ENCODE peak calls at places on chromosomes 2 and 18, in four cellular contexts. S is neural progenitor cell, C is prostate gland, L is psoas muscle. M is an unnamed sample.
A peak's percentile ranks its signal among the peaks of the same experiment; 100 is the strongest.

GRCh38 chr2:28895189-28895893 is 874 bp downstream of the WDR43 start:
- DNase-seq in S (peak; percentile 17), C (peak; percentile 5), L (peak; percentile 71), M (peak; percentile 15)

GRCh38 chr2:197209274-197209673 is 101.3 kb downstream of the ANKRD44 start:
- DNase-seq in S (no peak), C (no peak), L (no peak), M (no peak)

GRCh38 chr2:212845941-212846340 is 305.5 kb downstream of the IKZF2 start:
- DNase-seq in S (no peak), C (no peak), L (no peak), M (no peak)

GRCh38 chr2:188949046-188949818 is 24.9 kb upstream of the COL3A1 start:
- DNase-seq in S (no peak), C (no peak), L (no peak), M (no peak)

GRCh38 chr2:235587202-235587601 is 93.4 kb downstream of the AGAP1 start:
- DNase-seq in S (no peak), C (no peak), L (no peak), M (no peak)

GRCh38 chr2:74415762-74416395 is 5.5 kb downstream of the C2orf81 start:
- DNase-seq in S (no peak), C (no peak), L (no peak), M (no peak)

GRCh38 chr18:23932385-23933067 is 82.0 kb upstream of the TTC39C start:
- DNase-seq in S (no peak), C (peak; percentile 48), L (no peak), M (no peak)

GRCh38 chr2:41498791-41499190 is 549.0 kb upstream of the PKDCC start:
- DNase-seq in S (no peak), C (no peak), L (no peak), M (no peak)

GRCh38 chr2:151771599-151772358 is 37.5 kb upstream of the NEB start:
- DNase-seq in S (no peak), C (no peak), L (peak; percentile 85), M (no peak)

GRCh38 chr18:74598350-74599001 is 806 bp downstream of the ZNF407 start:
- DNase-seq in S (peak; percentile 76), C (peak; percentile 15), L (peak; percentile 78), M (peak; percentile 71)

GRCh38 chr2:36373149-36373880 is 17.7 kb downstream of the CRIM1 start:
- DNase-seq in S (no peak), C (peak; percentile 60), L (no peak), M (no peak)

GRCh38 chr2:32342811-32343210 is 14.0 kb upstream of the BIRC6 start:
- DNase-seq in S (no peak), C (no peak), L (no peak), M (no peak)

GRCh38 chr2:185738679-185739472 is at the start of gene FSIP2:
- DNase-seq in S (peak; percentile 96), C (peak; percentile 16), L (peak; percentile 70), M (peak; percentile 9)

GRCh38 chr2:206457188-206457634 is 13.9 kb downstream of the ADAM23 start:
- DNase-seq in S (no peak), C (no peak), L (no peak), M (no peak)

GRCh38 chr2:40155728-40156127 is 296.2 kb downstream of the SLC8A1 start:
- DNase-seq in S (no peak), C (no peak), L (no peak), M (no peak)

GRCh38 chr18:52339891-52340371 is at the start of gene DCC:
- DNase-seq in S (peak; percentile 87), C (peak; percentile 19), L (no peak), M (no peak)

GRCh38 chr2:10584242-10584753 is 105.5 kb downstream of the NOL10 start:
- DNase-seq in S (no peak), C (no peak), L (no peak), M (no peak)

DNA sequence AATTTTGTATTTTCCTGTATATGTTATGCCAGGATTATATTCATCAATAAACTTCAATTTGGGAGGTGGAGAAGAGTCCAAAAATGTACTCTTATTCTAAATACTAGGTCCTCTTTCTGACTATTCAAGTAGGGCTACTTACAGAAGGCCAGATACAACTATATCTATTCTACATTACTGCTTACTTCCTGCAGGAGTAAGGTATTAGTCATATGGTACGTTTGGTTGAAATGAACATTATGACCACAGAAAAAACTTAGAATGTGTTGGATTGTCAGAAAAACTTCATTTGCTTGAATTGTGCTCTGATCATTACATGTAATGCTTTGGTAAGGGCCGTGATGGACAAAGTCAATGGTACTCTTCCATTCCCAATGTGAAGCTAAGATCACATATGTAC is 35.0 kb downstream of the STAT4 start:
- DNase-seq in S (no peak), C (no peak), L (no peak), M (no peak)
- H3K27ac ChIP-seq in S (no peak overlapping the region), C (no peak overlapping the region), L (no peak overlapping the region), M (no peak overlapping the region)

GRCh38 chr2:150234787-150235512 is 252.5 kb downstream of the RND3 start:
- DNase-seq in S (no peak), C (no peak), L (no peak), M (no peak)
- H3K4me3 ChIP-seq in S (no peak overlapping the region), C (no peak overlapping the region), L (no peak overlapping the region), M (no peak overlapping the region)

GRCh38 chr2:94875064-94875819 is 4.0 kb downstream of the TEKT4 start:
- DNase-seq in S (no peak), C (no peak), L (no peak), M (no peak)
- H3K9me3 ChIP-seq in S (no peaks in the 10 kb centered on the region), C (no peaks in the 10 kb centered on the region), L (no peaks in the 10 kb centered on the region), M (no peaks in the 10 kb centered on the region)

GRCh38 chr2:27363933-27364332 is 6.2 kb downstream of the EIF2B4 start:
- DNase-seq in S (no peak), C (no peak), L (no peak), M (no peak)

GRCh38 chr2:27362678-27363420 is 6.3 kb upstream of the GTF3C2 start:
- DNase-seq in S (no peak), C (no peak), L (no peak), M (no peak)
- H3K27ac ChIP-seq in S (no peak overlapping the region), C (no peak overlapping the region), L (no peak overlapping the region), M (no peak overlapping the region)

GRCh38 chr2:234450431-234451095 is 46.3 kb downstream of the ARL4C start:
- DNase-seq in S (no peak), C (no peak), L (no peak), M (peak; percentile 61)
- H3K4me3 ChIP-seq in S (no peak overlapping the region), C (no peak overlapping the region), L (no peak overlapping the region), M (peak overlapping the region; percentile 71)

GRCh38 chr2:46459694-46460093 is 19.7 kb upstream of the TMEM247 start:
- DNase-seq in S (no peak), C (no peak), L (no peak), M (no peak)
- H3K9me3 ChIP-seq in S (no peaks in the 10 kb centered on the region), C (no peaks in the 10 kb centered on the region), L (no peaks in the 10 kb centered on the region), M (no peaks in the 10 kb centered on the region)

GRCh38 chr2:12002215-12002614 is 255.8 kb downstream of the LPIN1 start:
- DNase-seq in S (no peak), C (no peak), L (no peak), M (no peak)

GRCh38 chr2:12006841-12007240 is 260.4 kb downstream of the LPIN1 start:
- DNase-seq in S (peak; percentile 94), C (no peak), L (no peak), M (no peak)

GRCh38 chr2:12005886-12006681 is 259.7 kb downstream of the LPIN1 start:
- DNase-seq in S (peak; percentile 19), C (no peak), L (no peak), M (peak; percentile 62)

GRCh38 chr2:12007282-12007681 is 260.9 kb downstream of the LPIN1 start:
- DNase-seq in S (no peak), C (no peak), L (no peak), M (no peak)

DNA sequence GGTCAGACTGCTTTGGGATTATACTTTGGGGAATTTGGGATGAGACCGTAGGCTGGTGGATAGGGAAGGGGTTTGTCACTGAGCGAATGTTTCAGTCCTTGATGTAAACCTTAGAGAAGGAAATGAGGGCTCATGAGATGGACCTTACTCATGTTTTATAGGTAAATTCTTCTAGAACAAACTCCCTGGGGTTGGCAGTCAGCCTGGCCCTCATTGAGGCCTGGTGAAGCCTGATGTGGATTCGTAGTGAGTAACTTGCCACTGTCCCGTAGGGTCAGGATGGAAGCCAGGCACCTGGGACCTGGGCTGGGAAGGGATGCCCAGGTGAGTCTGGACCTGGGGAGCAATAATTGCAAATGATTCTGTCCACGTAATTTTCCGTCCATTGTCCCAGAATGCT is 258.3 kb downstream of the LPIN1 start:
- DNase-seq in S (no peak), C (no peak), L (no peak), M (no peak)
- H3K27ac ChIP-seq in S (no peak overlapping the region), C (no peak overlapping the region), L (no peak overlapping the region), M (no peak overlapping the region)